ENCODE peak calls at places on chromosomes 4 and X, in nine cellular contexts. A is tibial artery, G is transverse colon, B is suprapubic skin, U is cardiac muscle cell, X is neural progenitor cell, P is fibroblast of lung, J is ascending aorta, L is kidney. Q is an unnamed sample. For H3K4me1, the result is how much of the 10 kb centered on the place peaks cover.

GRCh38 chrX:53481093-53481492 is 46.9 kb upstream of the HSD17B10 start:
- DNase-seq in A (no peak), G (peak), B (no peak), U (no peak), X (peak), P (no peak), J (no peak), L (no peak), Q (no peak)

GRCh38 chr4:150302553-150302952 is 224.3 kb downstream of the DCLK2 start:
- DNase-seq in A (peak), G (no peak), B (no peak), U (peak), X (no peak), P (peak), J (no peak), L (no peak), Q (no peak)

GRCh38 chr4:1767770-1768366 is 25.2 kb upstream of the FGFR3 start:
- DNase-seq in A (no peak), G (peak), B (no peak), U (peak), X (peak), P (peak), J (no peak), L (no peak), Q (no peak)

GRCh38 chr4:154049457-154050181 is 260.7 kb upstream of the SFRP2 start:
- DNase-seq in A (peak), G (peak), B (no peak), U (peak), X (peak), P (peak), J (no peak), L (no peak), Q (no peak)

GRCh38 chr4:127236875-127237274 is 395.9 kb upstream of the INTU start:
- DNase-seq in A (no peak), G (no peak), B (no peak), U (no peak), X (no peak), P (no peak), J (no peak), L (no peak), Q (no peak)

GRCh38 chrX:58025979-58026378 is 115.7 kb upstream of the ZXDA start:
- DNase-seq in A (peak), G (peak), B (no peak), U (peak), X (peak), P (peak), J (no peak), L (no peak), Q (no peak)

GRCh38 chr4:20422398-20422797 is 170.7 kb downstream of the SLIT2 start:
- DNase-seq in A (no peak), G (peak), B (no peak), U (peak), X (peak), P (peak), J (no peak), L (no peak), Q (peak)

GRCh38 chr4:177728361-177729152 is 286.3 kb upstream of the AGA start:
- DNase-seq in A (no peak), G (peak), B (no peak), U (no peak), X (no peak), P (peak), J (no peak), L (no peak), Q (no peak)

GRCh38 chr4:86356831-86357230 is 3.0 kb downstream of the MAPK10 start:
- DNase-seq in A (no peak), G (no peak), B (no peak), U (no peak), X (peak), P (no peak), J (no peak), L (no peak), Q (no peak)

GRCh38 chr4:48173055-48173991 is 39.3 kb upstream of the TXK start:
- DNase-seq in A (no peak), G (no peak), B (no peak), U (peak), X (peak), P (peak), J (no peak), L (no peak), Q (no peak)

GRCh38 chr4:124135409-124135813 is 577.1 kb downstream of the ANKRD50 start:
- DNase-seq in A (no peak), G (no peak), B (no peak), U (peak), X (no peak), P (peak), J (no peak), L (no peak), Q (no peak)

GRCh38 chr4:108683479-108683878 is 33.1 kb downstream of the OSTC start:
- DNase-seq in A (no peak), G (no peak), B (no peak), U (peak), X (peak), P (peak), J (no peak), L (no peak), Q (no peak)

GRCh38 chr4:153592090-153592489 is 92.0 kb upstream of the TLR2 start:
- DNase-seq in A (no peak), G (no peak), B (no peak), U (no peak), X (no peak), P (no peak), J (no peak), L (no peak), Q (no peak)

GRCh38 chr4:56732301-56732700 is 51.2 kb upstream of the HOPX start:
- DNase-seq in A (no peak), G (no peak), B (no peak), U (peak), X (no peak), P (peak), J (no peak), L (no peak), Q (no peak)

GRCh38 chr4:183171484-183172267 is 72.6 kb downstream of the WWC2 start:
- DNase-seq in A (no peak), G (no peak), B (no peak), U (no peak), X (no peak), P (peak), J (no peak), L (no peak), Q (no peak)
- H3K4me1 ChIP-seq in A (under half), G (under half), B (under half), U (under half), X (under half), P (under half), J (under half), L (under half), Q (half or more)

DNA sequence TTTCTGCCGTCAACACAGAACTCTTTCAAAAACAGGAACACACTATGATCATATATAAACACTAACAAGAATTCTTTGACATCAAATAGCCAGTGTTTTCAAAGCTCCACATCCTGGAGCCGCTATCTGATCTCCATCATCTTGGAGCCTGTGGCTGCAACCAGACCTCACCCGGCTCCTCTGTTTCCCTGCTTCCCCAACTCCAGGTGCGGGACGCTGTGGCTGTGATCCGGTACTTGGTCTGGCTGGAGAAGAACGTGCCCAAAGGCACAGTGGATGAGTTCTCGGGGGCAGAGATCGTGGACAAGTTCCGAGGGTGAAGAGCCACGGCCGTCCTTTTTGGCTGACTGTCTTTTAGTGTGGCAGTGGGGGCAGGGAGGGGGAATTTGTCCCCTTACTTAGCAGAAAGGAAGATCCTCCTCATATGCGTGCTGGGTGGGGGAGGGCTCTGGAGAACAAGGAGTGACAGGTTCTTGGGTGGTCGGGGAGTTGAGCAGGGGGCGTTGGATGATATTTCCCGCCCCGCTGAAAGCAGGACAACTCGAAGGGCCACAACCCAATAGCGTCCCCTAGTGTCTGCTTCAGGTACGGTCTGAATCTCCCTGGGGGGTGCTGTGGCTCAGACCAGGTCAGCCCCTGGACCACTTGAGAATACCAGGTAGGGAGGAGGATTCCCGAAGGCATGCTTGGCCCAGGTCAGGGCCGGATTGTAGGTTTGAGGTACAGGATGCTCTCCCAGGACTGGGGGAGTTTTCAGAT is 15.7 kb downstream of the XPNPEP2 start:
- DNase-seq in A (no peak), G (no peak), B (no peak), U (no peak), X (peak), P (no peak), J (no peak), L (no peak), Q (no peak)
- TF ChIP-seq CTCF in A (no peak), G (no peak), B (peak), U (peak), X (peak), P (no peak), J (no peak), L (no peak), Q (peak)

GRCh38 chrX:1481636-1482529 is 29.2 kb upstream of the ASMTL start:
- DNase-seq in A (peak), G (peak), B (peak), U (peak), X (peak), P (peak), J (peak), L (peak), Q (peak)
- H3K4me3 ChIP-seq in A (no peak), G (no peak), B (no peak), U (no peak), X (peak), P (no peak), J (no peak), L (peak), Q (no peak)

DNA sequence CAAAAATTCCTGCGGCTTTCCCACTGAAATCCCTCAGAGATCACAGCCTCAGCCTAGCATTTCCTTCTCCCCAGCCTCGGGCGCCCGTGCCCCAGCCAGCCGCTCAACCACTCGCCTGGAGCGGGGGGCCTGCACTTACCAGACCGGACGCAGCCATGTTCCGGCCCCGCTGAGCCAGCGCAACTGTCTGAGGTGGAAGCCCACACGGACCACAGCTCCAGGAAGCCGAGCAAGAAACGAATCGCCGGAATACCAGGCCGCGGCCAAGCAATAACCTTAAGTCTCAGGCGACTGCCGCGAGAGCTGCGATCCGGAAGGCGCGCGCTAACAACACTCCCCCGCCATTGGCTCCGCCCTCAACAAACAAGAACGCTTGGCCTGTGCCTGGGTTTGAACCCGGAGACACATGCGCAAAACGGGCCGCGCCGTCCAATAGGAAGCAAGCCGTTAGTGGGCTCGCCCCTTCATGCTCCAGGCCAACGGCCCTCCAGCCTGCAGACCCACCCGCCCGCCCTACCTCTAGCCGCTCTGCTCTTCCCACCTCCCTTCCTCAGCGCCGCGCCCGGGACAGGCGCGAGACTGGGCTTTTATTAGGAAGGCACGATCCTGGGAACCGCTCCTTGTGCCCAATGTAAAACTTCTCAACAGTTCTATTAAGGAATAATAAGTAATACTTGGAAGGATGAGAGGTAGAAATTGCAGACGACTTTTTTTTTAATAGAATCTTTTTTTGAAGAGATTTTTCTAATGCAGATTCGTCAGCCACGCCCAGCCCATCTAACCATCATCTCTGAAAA is at the start of gene CENPC:
- DNase-seq in A (peak), G (peak), B (peak), U (peak), X (peak), P (peak), J (peak), L (peak), Q (peak)
- H3K4me1 ChIP-seq in A (under half), G (under half), B (under half), U (under half), X (under half), P (under half), J (under half), L (under half), Q (under half)

GRCh38 chr4:104897297-104897645 is 249.4 kb upstream of the TET2 start:
- DNase-seq in A (no peak), G (no peak), B (no peak), U (no peak), X (no peak), P (peak), J (no peak), L (no peak), Q (no peak)

GRCh38 chr4:104899863-104900262 is 246.8 kb upstream of the TET2 start:
- DNase-seq in A (no peak), G (no peak), B (no peak), U (no peak), X (no peak), P (no peak), J (no peak), L (no peak), Q (no peak)

GRCh38 chr4:104896623-104897296 is 249.9 kb upstream of the TET2 start:
- DNase-seq in A (no peak), G (no peak), B (no peak), U (no peak), X (no peak), P (peak), J (no peak), L (no peak), Q (no peak)

GRCh38 chr4:104905546-104905945 is 241.1 kb upstream of the TET2 start:
- DNase-seq in A (no peak), G (no peak), B (no peak), U (no peak), X (no peak), P (no peak), J (no peak), L (no peak), Q (no peak)

GRCh38 chr4:104901438-104901837 is 245.2 kb upstream of the TET2 start:
- DNase-seq in A (no peak), G (no peak), B (no peak), U (peak), X (peak), P (peak), J (no peak), L (no peak), Q (no peak)
- TF ChIP-seq CTCF in A (no peak), G (no peak), B (no peak), U (peak), X (peak), P (peak), J (no peak), L (no peak), Q (no peak)

GRCh38 chr4:144223654-144224053 is 83.1 kb upstream of the GYPA start:
- DNase-seq in A (no peak), G (no peak), B (no peak), U (no peak), X (no peak), P (no peak), J (no peak), L (no peak), Q (no peak)
- H3K4me3 ChIP-seq in A (no peak), G (no peak), B (no peak), U (no peak), X (no peak), P (no peak), J (no peak), L (no peak), Q (no peak)